ENCODE peak calls at places on chromosome 15, in nine cellular contexts. A is fibroblast of lung; E is neuronal stem cell; M is HepG2; T is tibial nerve; W is upper lobe of right lung; H is pancreas; O is HCT116; R is CD4-positive, CD25-positive, alpha-beta regulatory T cell. Y is an unnamed sample.

GRCh38 chr15:98330692-98331435 is 317.5 kb upstream of the IGF1R start:
- DNase-seq in E (no peak), M (no peak), T (no peak), R (no peak), W (no peak), O (no peak), A (no peak), H (no peak), Y (no peak)

GRCh38 chr15:59062985-59063384 is 42.0 kb upstream of the CCNB2 start:
- DNase-seq in A (no peak), T (no peak), W (no peak), M (no peak), E (no peak), H (no peak), R (no peak), O (no peak), Y (no peak)

GRCh38 chr15:79661411-79661810 is 229.3 kb downstream of the MINAR1 start:
- DNase-seq in O (no peak), E (no peak), H (no peak), T (no peak), A (no peak), W (no peak), R (no peak), M (no peak), Y (no peak)

GRCh38 chr15:92624401-92624991 is 31.1 kb downstream of the FAM174B start:
- DNase-seq in A (peak; percentile 33), R (no peak), O (no peak), E (no peak), T (peak; percentile 25), M (no peak), H (no peak), W (no peak), Y (peak; percentile 19)

GRCh38 chr15:94387854-94388441 is 156.6 kb downstream of the MCTP2 start:
- DNase-seq in M (no peak), T (no peak), A (no peak), O (no peak), W (no peak), H (no peak), R (no peak), E (no peak), Y (no peak)

GRCh38 chr15:79682285-79682684 is 214.5 kb downstream of the MTHFS start:
- DNase-seq in A (peak; percentile 90), W (no peak), H (peak; percentile 14), T (no peak), E (no peak), M (no peak), R (no peak), O (no peak), Y (no peak)

GRCh38 chr15:38651328-38652038 is 86.9 kb upstream of the RASGRP1 start:
- DNase-seq in R (peak; percentile 30), T (no peak), H (no peak), M (no peak), O (no peak), E (no peak), A (no peak), W (no peak), Y (peak; percentile 15)

GRCh38 chr15:50907866-50908208 is 646 bp upstream of the AP4E1 start:
- DNase-seq in W (no peak), E (no peak), R (peak; percentile 27), T (peak; percentile 49), M (peak; percentile 44), O (peak; percentile 15), A (peak; percentile 32), H (peak; percentile 49), Y (peak; percentile 46)

GRCh38 chr15:88605507-88606436 is 15.4 kb upstream of the AEN start:
- DNase-seq in A (peak; percentile 37), R (peak; percentile 27), H (peak; percentile 49), E (peak; percentile 80), T (no peak), M (no peak), O (no peak), W (no peak), Y (no peak)

GRCh38 chr15:41944313-41944940 is 27.9 kb downstream of the EHD4 start:
- DNase-seq in T (no peak), R (no peak), M (peak; percentile 70), H (no peak), W (no peak), A (peak; percentile 95), O (peak; percentile 37), E (peak; percentile 44), Y (no peak)

GRCh38 chr15:40439461-40440299 is 1.1 kb upstream of the BAHD1 start:
- DNase-seq in A (peak; percentile 50), R (peak; percentile 26), W (peak; percentile 80), M (peak; percentile 34), T (no peak), O (no peak), E (no peak), H (peak; percentile 70), Y (peak; percentile 68)

GRCh38 chr15:63238796-63239195 is 38.6 kb upstream of the APH1B start:
- DNase-seq in H (no peak), O (no peak), W (no peak), A (peak; percentile 87), T (no peak), M (no peak), R (no peak), E (no peak), Y (no peak)

GRCh38 chr15:87045741-87046140 is 966.1 kb downstream of the AGBL1 start:
- DNase-seq in A (peak; percentile 51), O (no peak), H (no peak), E (no peak), W (no peak), T (no peak), M (no peak), R (no peak), Y (no peak)

GRCh38 chr15:69825941-69826817 is 271.5 kb downstream of the TLE3 start:
- DNase-seq in R (no peak), T (no peak), O (no peak), M (no peak), H (no peak), A (no peak), E (no peak), W (no peak), Y (no peak)

GRCh38 chr15:73346735-73347312 is 21.9 kb downstream of the HCN4 start:
- DNase-seq in O (peak; percentile 13), M (peak; percentile 27), T (peak; percentile 32), H (peak; percentile 61), A (peak; percentile 27), R (peak; percentile 19), W (peak; percentile 85), E (peak; percentile 74), Y (peak; percentile 65)

GRCh38 chr15:52772766-52773165 is 17.4 kb downstream of the ONECUT1 start:
- DNase-seq in M (no peak), W (no peak), A (no peak), R (no peak), E (no peak), H (no peak), T (no peak), O (no peak), Y (no peak)

GRCh38 chr15:27825023-27825422 is 274.1 kb downstream of the OCA2 start:
- DNase-seq in W (no peak), T (no peak), E (no peak), O (no peak), R (no peak), H (no peak), A (no peak), M (no peak), Y (no peak)

GRCh38 chr15:70260096-70260495 is 162.4 kb upstream of the TLE3 start:
- DNase-seq in M (no peak), A (no peak), T (no peak), E (no peak), R (no peak), W (no peak), O (no peak), H (no peak), Y (no peak)

GRCh38 chr15:90637693-90638092 is 79.5 kb upstream of the BLM start:
- DNase-seq in H (no peak), T (no peak), A (no peak), W (no peak), O (no peak), E (no peak), M (no peak), R (no peak), Y (no peak)
- H3K27ac ChIP-seq in H (no peak overlapping the region), T (no peak overlapping the region), A (no peak overlapping the region), W (no peak overlapping the region), O (no peak overlapping the region), E (peak overlapping the region; percentile 10), M (no peak overlapping the region), R (no peak overlapping the region), Y (no peak overlapping the region)

GRCh38 chr15:72205896-72206676 is 8.5 kb upstream of the GRAMD2A start:
- DNase-seq in R (no peak), T (no peak), E (no peak), W (no peak), A (no peak), M (no peak), O (no peak), H (no peak), Y (no peak)

GRCh38 chr15:72202801-72203506 is 5.4 kb upstream of the GRAMD2A start:
- DNase-seq in H (no peak), T (no peak), O (no peak), M (no peak), E (no peak), R (no peak), W (no peak), A (no peak), Y (no peak)

GRCh38 chr15:72203507-72203837 is 5.9 kb upstream of the GRAMD2A start:
- DNase-seq in W (no peak), O (no peak), A (peak; percentile 88), M (no peak), R (no peak), E (no peak), T (no peak), H (no peak), Y (no peak)

GRCh38 chr15:72206677-72207000 is 9.1 kb upstream of the GRAMD2A start:
- DNase-seq in A (no peak), H (no peak), T (no peak), E (no peak), O (no peak), M (no peak), W (no peak), R (no peak), Y (no peak)

DNA sequence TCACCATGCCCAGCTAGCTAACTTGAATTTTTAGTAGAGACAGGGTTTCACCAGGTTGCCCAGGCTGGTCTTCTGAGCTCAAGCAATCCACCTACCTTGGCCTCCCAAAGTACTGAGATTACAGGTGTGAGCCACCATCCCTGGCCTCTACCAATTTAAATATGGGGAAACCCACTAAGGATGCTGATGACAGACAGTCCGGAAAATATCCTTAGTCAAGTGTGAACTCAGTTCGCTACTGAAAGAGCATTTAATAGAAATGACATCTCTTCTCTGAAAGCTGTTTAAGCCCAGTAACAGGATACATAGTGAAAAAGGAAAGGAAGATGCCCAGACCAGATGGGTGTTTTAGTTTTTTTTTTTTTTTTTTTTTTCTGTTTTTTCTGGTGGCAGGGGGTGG is 7.7 kb upstream of the GRAMD2A start:
- DNase-seq in W (no peak), T (no peak), R (no peak), E (no peak), M (no peak), O (no peak), A (no peak), H (no peak), Y (no peak)
- H3K27ac ChIP-seq in W (no peak overlapping the region), T (no peak overlapping the region), R (no peak overlapping the region), E (no peak overlapping the region), M (no peak overlapping the region), O (no peak overlapping the region), A (no peak overlapping the region), H (no peak overlapping the region), Y (no peak overlapping the region)

GRCh38 chr15:47974724-47975123 is 146.1 kb upstream of the SLC24A5 start:
- DNase-seq in A (no peak), H (no peak), T (no peak), M (no peak), W (no peak), R (no peak), O (no peak), E (no peak), Y (no peak)
- H3K27ac ChIP-seq in A (no peak overlapping the region), H (no peak overlapping the region), T (no peak overlapping the region), M (no peak overlapping the region), W (no peak overlapping the region), R (no peak overlapping the region), O (no peak overlapping the region), E (no peak overlapping the region), Y (no peak overlapping the region)

GRCh38 chr15:77667351-77667750 is 34.6 kb upstream of the LINGO1 start:
- DNase-seq in R (no peak), W (no peak), H (no peak), A (no peak), O (no peak), M (no peak), T (no peak), E (no peak), Y (no peak)
- H3K27ac ChIP-seq in R (no peak overlapping the region), W (no peak overlapping the region), H (no peak overlapping the region), A (no peak overlapping the region), O (no peak overlapping the region), M (no peak overlapping the region), T (no peak overlapping the region), E (no peak overlapping the region), Y (no peak overlapping the region)

Y was measured in transverse colon.